ENCODE peak calls at places on chromosomes 3 and 15, in ten cellular contexts. Y is A549, A is H1, V is sigmoid colon, T is transverse colon, J is tibial nerve, R is stomach, G is SK-N-SH, I is HepG2, W is suprapubic skin. S is an unnamed sample.

GRCh38 chr3:140719841-140720240 is 42.0 kb downstream of the TRIM42 start:
- DNase-seq in V (no peak), R (no peak), A (no peak), T (no peak), G (no peak), J (no peak), I (no peak), Y (no peak), W (no peak), S (no peak)

GRCh38 chr15:85865070-85865684 is 70.5 kb upstream of the KLHL25 start:
- DNase-seq in W (no peak), Y (peak; percentile 80), J (no peak), G (peak; percentile 71), R (no peak), A (peak; percentile 79), V (no peak), I (peak; percentile 11), T (peak; percentile 17), S (peak; percentile 55)

GRCh38 chr15:69475769-69476358 is 23.2 kb downstream of the RPLP1 start:
- DNase-seq in R (peak; percentile 87), J (peak; percentile 72), V (peak; percentile 85), Y (peak; percentile 97), W (peak; percentile 88), T (peak; percentile 84), A (peak; percentile 51), I (peak; percentile 33), G (peak; percentile 85), S (peak; percentile 47)

GRCh38 chr3:8911781-8912180 is 51.5 kb downstream of the RAD18 start:
- DNase-seq in T (no peak), W (no peak), A (no peak), Y (no peak), J (no peak), V (no peak), R (no peak), I (no peak), G (no peak), S (no peak)

GRCh38 chr15:67564590-67565345 is 22.3 kb downstream of the MAP2K5 start:
- DNase-seq in I (no peak), V (no peak), Y (no peak), J (no peak), W (no peak), T (no peak), G (no peak), A (no peak), R (no peak), S (no peak)

GRCh38 chr15:90266061-90266431 is 574 bp downstream of the NGRN start:
- DNase-seq in I (no peak), W (no peak), T (peak; percentile 40), A (no peak), Y (peak; percentile 72), R (peak; percentile 28), G (peak; percentile 72), V (peak; percentile 73), J (no peak), S (peak; percentile 28)

GRCh38 chr3:62870321-62870720 is 4.9 kb downstream of the CADPS start:
- DNase-seq in I (no peak), A (no peak), T (no peak), W (no peak), V (no peak), G (no peak), R (no peak), Y (no peak), J (no peak), S (no peak)

GRCh38 chr3:196280689-196281463 is 6.7 kb downstream of the PCYT1A start:
- DNase-seq in Y (no peak), R (no peak), V (no peak), T (no peak), I (no peak), A (no peak), J (no peak), W (no peak), G (no peak), S (no peak)

GRCh38 chr15:91622676-91623342 is 230.7 kb upstream of the SLCO3A1 start:
- DNase-seq in T (no peak), Y (no peak), I (no peak), G (no peak), A (no peak), V (no peak), R (no peak), W (no peak), J (no peak), S (no peak)

GRCh38 chr15:35696767-35697231 is 150.8 kb upstream of the DPH6 start:
- DNase-seq in Y (peak; percentile 9), A (no peak), W (no peak), G (no peak), I (peak; percentile 15), J (no peak), T (no peak), R (no peak), V (no peak), S (no peak)

GRCh38 chr15:85019815-85020590 is 38.3 kb downstream of the PDE8A start:
- DNase-seq in R (no peak), T (no peak), W (no peak), J (no peak), V (no peak), A (no peak), Y (no peak), G (no peak), I (no peak), S (no peak)

GRCh38 chr3:120418866-120419490 is 31.8 kb downstream of the FSTL1 start:
- DNase-seq in V (no peak), I (peak; percentile 76), G (peak; percentile 58), W (no peak), A (no peak), T (peak; percentile 63), J (no peak), R (peak; percentile 51), Y (peak; percentile 63), S (no peak)

GRCh38 chr3:182713743-182714517 is 79.4 kb upstream of the ATP11B start:
- DNase-seq in W (no peak), J (no peak), I (peak; percentile 58), Y (peak; percentile 40), V (no peak), R (no peak), A (no peak), G (peak; percentile 62), T (no peak), S (no peak)

GRCh38 chr15:70247281-70247680 is 149.6 kb upstream of the TLE3 start:
- DNase-seq in A (no peak), G (no peak), Y (no peak), R (no peak), V (peak; percentile 46), W (no peak), T (peak; percentile 4), J (no peak), I (no peak), S (no peak)

GRCh38 chr3:153038779-153039178 is 123.2 kb upstream of the RAP2B start:
- DNase-seq in R (no peak), Y (no peak), I (peak; percentile 19), J (no peak), A (no peak), G (no peak), W (no peak), V (no peak), T (peak; percentile 23), S (no peak)

DNA sequence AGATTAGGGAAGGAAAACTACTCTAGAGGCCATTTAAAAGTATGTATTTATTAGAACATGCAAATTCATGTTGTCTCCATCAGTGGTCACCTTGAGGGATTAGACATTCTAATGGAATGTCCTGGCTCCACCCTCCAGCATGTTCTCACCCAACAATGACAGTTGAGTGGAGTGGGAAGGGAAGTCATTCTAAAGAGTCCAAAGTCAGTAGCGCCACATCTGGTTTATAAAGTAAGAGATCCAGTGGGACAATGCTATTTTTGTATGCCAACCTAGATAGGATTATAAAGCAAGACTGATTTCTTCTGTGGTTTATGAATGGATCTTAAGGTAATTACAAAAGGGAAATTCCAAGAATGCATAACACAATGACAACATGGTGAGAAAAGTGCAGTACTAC is 33.3 kb downstream of the SLC24A1 start:
- DNase-seq in A (no peak), R (no peak), V (no peak), J (no peak), W (no peak), I (peak; percentile 32), Y (no peak), G (no peak), T (no peak), S (no peak)
- TF ChIP-seq EP300 in A (no peak), R (no peak), V (no peak), J (no peak), W (no peak), I (no peak), Y (no peak), G (no peak), T (no peak), S (no peak)

GRCh38 chr15:38899300-38899699 is 334.7 kb upstream of the RASGRP1 start:
- DNase-seq in Y (no peak), T (no peak), V (no peak), J (no peak), I (no peak), A (no peak), W (no peak), G (no peak), R (no peak), S (no peak)
- TF ChIP-seq EP300 in Y (no peak), T (no peak), V (no peak), J (no peak), I (no peak), A (no peak), W (no peak), G (no peak), R (no peak), S (no peak)

GRCh38 chr3:150022406-150023238 is 51.9 kb upstream of the PFN2 start:
- DNase-seq in I (no peak), W (no peak), Y (no peak), V (no peak), G (no peak), A (no peak), J (no peak), R (no peak), T (peak; percentile 41), S (no peak)
- TF ChIP-seq EP300 in I (no peak), W (no peak), Y (no peak), V (no peak), G (no peak), A (no peak), J (no peak), R (no peak), T (no peak), S (no peak)

GRCh38 chr3:197589545-197589944 is 33.8 kb upstream of the BDH1 start:
- DNase-seq in W (no peak), T (no peak), G (no peak), R (no peak), V (no peak), A (no peak), I (no peak), Y (no peak), J (no peak), S (no peak)

GRCh38 chr3:197593046-197593380 is 37.2 kb upstream of the BDH1 start:
- DNase-seq in G (no peak), J (no peak), I (no peak), W (no peak), Y (no peak), A (no peak), T (no peak), V (no peak), R (no peak), S (no peak)

GRCh38 chr3:197591816-197592215 is 36.0 kb upstream of the BDH1 start:
- DNase-seq in A (no peak), Y (no peak), I (no peak), T (no peak), G (no peak), W (no peak), V (no peak), J (no peak), R (no peak), S (no peak)

GRCh38 chr3:197590313-197590962 is 34.7 kb upstream of the BDH1 start:
- DNase-seq in J (no peak), A (no peak), V (no peak), T (peak; percentile 86), I (peak; percentile 97), R (peak; percentile 61), W (no peak), Y (no peak), G (no peak), S (no peak)

GRCh38 chr3:197592361-197593045 is 36.7 kb upstream of the BDH1 start:
- DNase-seq in V (no peak), J (no peak), W (no peak), T (no peak), R (no peak), G (no peak), Y (no peak), I (no peak), A (no peak), S (no peak)
- TF ChIP-seq EP300 in V (no peak), J (no peak), W (no peak), T (no peak), R (no peak), G (no peak), Y (no peak), I (no peak), A (no peak), S (no peak)

S was measured in ovary.